ENCODE peak calls at places on chromosomes 4 and X, in five cellular contexts. Y, O, U, A and D are unnamed samples.

GRCh38 chrX:19760841-19761512 is 126.4 kb downstream of the SH3KBP1 start:
- DNase-seq in Y (no peak), O (peak; percentile 15), U (no peak), A (no peak), D (no peak)

GRCh38 chr4:8329560-8329858 is 60.0 kb downstream of the HTRA3 start:
- DNase-seq in U (no peak), Y (peak; percentile 48), O (no peak), A (no peak), D (no peak)

GRCh38 chr4:522911-523443 is 24.0 kb downstream of the PIGG start:
- DNase-seq in Y (peak; percentile 35), A (no peak), O (no peak), U (no peak), D (no peak)

GRCh38 chr4:124435276-124435675 is 277.3 kb downstream of the ANKRD50 start:
- DNase-seq in A (no peak), Y (no peak), U (no peak), O (no peak), D (no peak)

GRCh38 chrX:40359593-40359992 is 221.2 kb upstream of the ATP6AP2 start:
- DNase-seq in O (no peak), A (no peak), Y (no peak), U (no peak), D (no peak)

GRCh38 chr4:48909697-48910096 is 3.1 kb upstream of the OCIAD2 start:
- DNase-seq in A (no peak), U (no peak), Y (no peak), O (no peak), D (no peak)

GRCh38 chr4:8200302-8200975 is 1.3 kb downstream of the SH3TC1 start:
- DNase-seq in U (no peak), Y (no peak), O (no peak), A (no peak), D (no peak)

GRCh38 chr4:37641352-37641751 is 44.8 kb downstream of the RELL1 start:
- DNase-seq in U (no peak), O (no peak), A (no peak), Y (no peak), D (no peak)

GRCh38 chrX:74421181-74422028 is at the start of gene SLC16A2:
- DNase-seq in Y (peak; percentile 80), U (peak; percentile 74), O (peak; percentile 80), A (peak; percentile 57), D (peak; percentile 42)

GRCh38 chr4:128358231-128358902 is 70.8 kb upstream of the PGRMC2 start:
- DNase-seq in Y (no peak), U (no peak), O (no peak), A (no peak), D (no peak)

GRCh38 chrX:34578237-34578636 is 78.8 kb downstream of the TMEM47 start:
- DNase-seq in U (no peak), A (peak; percentile 11), O (no peak), Y (no peak), D (no peak)
- TF ChIP-seq CTCF in U (peak; percentile 3), A (peak; percentile 23), O (peak; percentile 18), Y (no peak), D (no peak)

GRCh38 chr4:86596802-86597201 is 2.7 kb downstream of the PTPN13 start:
- DNase-seq in O (no peak), Y (no peak), A (no peak), U (no peak), D (no peak)

GRCh38 chr4:86594559-86595425 is 677 bp downstream of the PTPN13 start:
- DNase-seq in O (peak; percentile 65), Y (peak; percentile 82), U (no peak), A (peak; percentile 43), D (peak; percentile 38)

GRCh38 chr4:86593726-86594558 is at the start of gene PTPN13:
- DNase-seq in O (peak; percentile 97), A (peak; percentile 99), Y (peak; percentile 94), U (peak; percentile 61), D (peak; percentile 90)

GRCh38 chr4:86595426-86595805 is 1.3 kb downstream of the PTPN13 start:
- DNase-seq in O (no peak), U (no peak), Y (no peak), A (no peak), D (no peak)

GRCh38 chr4:86592553-86593249 is 1.4 kb upstream of the PTPN13 start:
- DNase-seq in O (no peak), U (no peak), A (no peak), Y (no peak), D (no peak)
- TF ChIP-seq CTCF in O (no peak), U (no peak), A (no peak), Y (no peak), D (no peak)

DNA sequence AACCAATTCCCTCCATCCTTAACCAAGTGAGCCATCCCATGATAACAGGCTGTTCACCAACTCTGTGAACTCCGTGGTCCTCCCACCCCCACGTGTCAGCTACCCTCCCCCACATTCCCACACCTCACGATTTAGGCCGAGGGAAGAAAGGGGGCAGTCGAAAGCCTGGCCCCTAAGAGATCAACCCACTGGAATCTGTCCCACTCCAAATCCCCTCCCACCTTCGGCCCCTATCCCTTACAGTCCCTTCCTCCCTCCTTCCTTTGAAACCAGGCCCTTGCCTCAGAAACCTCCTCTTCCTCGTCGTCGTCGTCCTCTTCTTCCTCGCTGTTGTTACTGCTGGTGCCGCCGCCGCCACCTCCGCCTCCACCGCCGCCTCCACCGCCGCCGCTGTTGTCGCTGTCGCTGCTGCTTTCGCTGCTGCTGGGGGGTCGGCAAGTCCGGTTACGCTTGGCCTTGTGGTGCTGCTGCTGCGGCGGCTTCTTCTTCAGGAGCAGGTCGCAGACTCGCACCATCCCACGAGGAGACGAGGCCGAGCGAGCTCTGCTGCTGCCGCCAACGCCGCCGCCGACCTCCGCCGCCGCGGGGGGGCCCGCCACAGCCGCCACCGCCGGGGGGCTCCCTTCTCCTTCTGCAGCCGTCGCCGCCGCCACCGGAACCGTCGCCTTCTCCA is 467 bp downstream of the ANKRD17 start:
- DNase-seq in O (no peak), A (peak; percentile 56), Y (no peak), U (no peak), D (no peak)
- TF ChIP-seq CTCF in O (no peak), A (peak; percentile 28), Y (no peak), U (no peak), D (peak; percentile 42)

GRCh38 chrX:101408530-101408836 is 461 bp downstream of the HNRNPH2 start:
- DNase-seq in U (no peak), Y (no peak), O (no peak), A (no peak), D (no peak)
- TF ChIP-seq CTCF in U (no peak), Y (no peak), O (peak; percentile 11), A (no peak), D (no peak)

GRCh38 chr4:148055844-148056243 is 324.0 kb downstream of the ARHGAP10 start:
- DNase-seq in Y (no peak), A (no peak), U (no peak), O (no peak), D (no peak)

GRCh38 chr4:148057425-148058020 is 325.6 kb downstream of the ARHGAP10 start:
- DNase-seq in Y (no peak), U (no peak), A (no peak), O (no peak), D (no peak)

GRCh38 chr4:148054275-148054674 is 322.4 kb downstream of the ARHGAP10 start:
- DNase-seq in Y (no peak), U (no peak), O (no peak), A (no peak), D (no peak)

GRCh38 chr4:148058160-148058859 is 326.4 kb downstream of the ARHGAP10 start:
- DNase-seq in Y (no peak), O (no peak), A (no peak), U (no peak), D (no peak)

GRCh38 chr4:148056879-148057278 is 325.0 kb downstream of the ARHGAP10 start:
- DNase-seq in U (no peak), A (peak; percentile 88), Y (peak; percentile 87), O (no peak), D (peak; percentile 58)
- TF ChIP-seq CTCF in U (no peak), A (peak; percentile 81), Y (peak; percentile 35), O (no peak), D (peak; percentile 61)

GRCh38 chr4:21792736-21793135 is 155.8 kb downstream of the KCNIP4 start:
- DNase-seq in O (no peak), U (no peak), A (no peak), Y (no peak), D (no peak)

GRCh38 chr4:21795091-21795490 is 153.5 kb downstream of the KCNIP4 start:
- DNase-seq in A (no peak), U (no peak), Y (no peak), O (no peak), D (no peak)

DNA sequence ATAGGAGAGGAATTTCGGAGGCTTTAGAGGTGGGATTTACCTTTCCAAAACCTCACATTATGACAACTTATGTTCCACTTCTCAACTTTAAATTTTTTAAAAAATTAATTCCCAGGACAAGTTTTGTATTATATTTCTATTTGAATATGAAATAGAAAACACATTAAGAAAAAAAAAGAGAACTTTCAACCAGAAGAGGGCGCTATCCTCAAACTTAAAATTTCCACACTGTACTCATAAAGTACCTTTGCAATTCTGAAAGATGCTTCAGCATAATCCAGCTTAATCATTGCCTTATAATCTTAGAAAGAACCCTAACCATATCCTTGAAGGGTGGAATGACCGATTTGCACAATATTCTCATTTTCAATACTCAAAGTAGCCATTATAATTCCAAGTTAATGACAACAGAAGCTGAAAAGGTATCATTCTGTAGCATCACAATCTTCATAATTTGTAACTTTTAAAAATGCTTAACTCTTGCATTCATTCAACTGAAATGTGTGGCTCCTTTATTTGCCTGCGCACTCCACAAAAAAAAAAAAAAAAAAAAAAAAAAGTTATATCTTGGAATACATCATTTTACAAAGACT is 158.0 kb downstream of the KCNIP4 start:
- DNase-seq in O (no peak), U (no peak), Y (no peak), A (peak; percentile 39), D (no peak)
- TF ChIP-seq CTCF in O (peak; percentile 94), U (peak; percentile 58), Y (peak; percentile 15), A (peak; percentile 48), D (peak; percentile 4)

GRCh38 chr4:132565542-132565941 is 583.6 kb upstream of the PCDH10 start:
- DNase-seq in Y (no peak), U (no peak), O (no peak), A (no peak), D (no peak)

DNA sequence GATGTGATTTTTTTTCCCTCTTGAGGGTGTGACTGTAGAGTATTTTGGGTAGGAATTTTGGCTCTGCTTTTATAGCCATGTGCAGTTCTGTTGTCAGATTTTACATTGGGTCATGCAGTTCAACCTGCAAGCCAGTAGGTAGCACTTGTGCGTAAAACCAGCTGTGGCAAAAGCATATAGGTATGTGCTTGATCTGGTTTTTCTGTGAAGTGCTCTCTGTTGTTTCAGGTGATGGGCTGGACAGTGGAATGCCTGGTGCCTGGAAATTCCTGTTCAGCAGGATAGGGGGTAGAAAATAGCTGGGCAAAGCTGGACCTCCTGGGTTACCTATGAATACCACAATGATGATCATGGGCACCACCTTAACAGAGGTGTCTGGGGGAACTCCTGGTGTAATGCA is 584.2 kb upstream of the PCDH10 start:
- DNase-seq in U (no peak), A (no peak), Y (no peak), O (no peak), D (no peak)
- TF ChIP-seq CTCF in U (no peak), A (no peak), Y (no peak), O (no peak), D (no peak)

DNA sequence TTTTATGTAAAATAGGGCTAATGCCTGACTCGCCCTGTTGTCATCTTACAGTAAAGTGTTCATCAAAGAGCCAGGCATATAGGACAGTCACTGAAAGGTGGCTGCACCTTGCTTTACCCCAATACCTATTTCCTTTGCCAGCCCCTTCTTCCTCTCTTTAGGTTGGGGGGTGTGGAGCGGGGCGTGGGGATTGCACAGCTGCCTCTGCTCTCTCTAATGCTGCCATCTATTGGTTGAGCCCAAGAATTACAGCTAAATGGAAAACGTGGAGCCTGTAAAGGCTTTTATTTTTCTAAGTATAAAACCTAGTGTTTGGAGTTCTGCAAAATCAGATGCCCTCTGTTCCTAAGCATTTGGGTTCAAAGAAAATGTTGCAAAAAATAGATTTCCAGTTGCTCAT is 47.7 kb downstream of the ATG4A start:
- DNase-seq in Y (no peak), O (no peak), A (no peak), U (no peak), D (no peak)
- TF ChIP-seq CTCF in Y (no peak), O (peak; percentile 44), A (peak; percentile 60), U (peak; percentile 6), D (no peak)